ENCODE peak calls at places on chromosomes 11 and 22, in seven cellular contexts. Q is astrocyte of the spinal cord, T is mucosa of descending colon, U is tibial nerve, C is GM10248, V is HL-60, N is GM06990. A is an unnamed sample.

GRCh38 chr11:44335052-44335894 is 25.3 kb upstream of the ALX4 start:
- DNase-seq in Q (no peak), T (no peak), U (no peak), C (no peak), V (no peak), N (no peak), A (no peak)

GRCh38 chr11:131737357-131737756 is 366.9 kb downstream of the NTM start:
- DNase-seq in Q (peak; percentile 12), T (no peak), U (no peak), C (no peak), V (no peak), N (no peak), A (peak; percentile 23)

GRCh38 chr22:46728470-46728869 is 9.6 kb downstream of the CERK start:
- DNase-seq in Q (no peak), T (no peak), U (no peak), C (no peak), V (no peak), N (no peak), A (no peak)

GRCh38 chr11:114847599-114847998 is 169.3 kb downstream of the NXPE2 start:
- DNase-seq in Q (no peak), T (no peak), U (no peak), C (no peak), V (no peak), N (no peak), A (no peak)

GRCh38 chr11:26896716-26897115 is 97.2 kb upstream of the FIBIN start:
- DNase-seq in Q (no peak), T (no peak), U (no peak), C (no peak), V (no peak), N (no peak), A (peak; percentile 39)

GRCh38 chr22:23037429-23038333 is 32.6 kb upstream of the GNAZ start:
- DNase-seq in Q (no peak), T (no peak), U (no peak), C (no peak), V (no peak), N (no peak), A (no peak)

GRCh38 chr11:118607401-118608267 is at the start of gene PHLDB1:
- DNase-seq in Q (peak; percentile 70), T (peak; percentile 77), U (peak; percentile 67), C (peak; percentile 58), V (no peak), N (peak; percentile 33), A (peak; percentile 69)

GRCh38 chr22:25202290-25202921 is 2.7 kb downstream of the CRYBB3 start:
- DNase-seq in Q (peak; percentile 52), T (peak; percentile 68), U (peak; percentile 51), C (peak; percentile 80), V (peak; percentile 12), N (no peak), A (peak; percentile 39)

GRCh38 chr11:13837286-13837685 is 125.2 kb upstream of the SPON1 start:
- DNase-seq in Q (peak; percentile 73), T (no peak), U (no peak), C (no peak), V (no peak), N (no peak), A (no peak)

GRCh38 chr11:69427906-69428880 is 53.3 kb upstream of the LINC01488 start:
- DNase-seq in Q (no peak), T (no peak), U (no peak), C (no peak), V (no peak), N (no peak), A (no peak)

GRCh38 chr11:125091247-125091876 is 20.1 kb downstream of the TMEM218 start:
- DNase-seq in Q (peak; percentile 83), T (no peak), U (no peak), C (peak; percentile 45), V (no peak), N (no peak), A (peak; percentile 57)

GRCh38 chr11:93988912-93989311 is 32.2 kb upstream of the HEPHL1 start:
- DNase-seq in Q (no peak), T (no peak), U (no peak), C (no peak), V (no peak), N (no peak), A (no peak)

GRCh38 chr11:72814831-72815618 is 814 bp downstream of the ATG16L2 start:
- DNase-seq in Q (peak; percentile 68), T (peak; percentile 58), U (no peak), C (peak; percentile 64), V (no peak), N (peak; percentile 83), A (peak; percentile 60)

GRCh38 chr11:16385099-16385498 is 28.8 kb upstream of the SOX6 start:
- DNase-seq in Q (no peak), T (no peak), U (no peak), C (no peak), V (no peak), N (no peak), A (no peak)

GRCh38 chr11:61716478-61717285 is 35.8 kb upstream of the MYRF start:
- DNase-seq in Q (no peak), T (no peak), U (no peak), C (no peak), V (no peak), N (no peak), A (no peak)

GRCh38 chr11:73234403-73235181 is 16.5 kb downstream of the P2RY2 start:
- DNase-seq in Q (no peak), T (no peak), U (no peak), C (no peak), V (no peak), N (no peak), A (no peak)

GRCh38 chr11:30608534-30608933 is 22.4 kb upstream of the MPPED2 start:
- DNase-seq in Q (no peak), T (no peak), U (no peak), C (no peak), V (no peak), N (no peak), A (no peak)

GRCh38 chr11:61488651-61489291 is 19.8 kb upstream of the LRRC10B start:
- DNase-seq in Q (no peak), T (peak; percentile 86), U (peak; percentile 31), C (no peak), V (no peak), N (no peak), A (no peak)

GRCh38 chr22:36577019-36577418 is 48.1 kb upstream of the EIF3D start:
- DNase-seq in Q (peak; percentile 84), T (no peak), U (no peak), C (no peak), V (no peak), N (no peak), A (peak; percentile 94)

GRCh38 chr22:36027960-36028645 is 521 bp downstream of the RBFOX2 start:
- DNase-seq in Q (peak; percentile 15), T (peak; percentile 32), U (no peak), C (peak; percentile 29), V (no peak), N (peak; percentile 6), A (no peak)

GRCh38 chr11:131038597-131038996 is 122.3 kb upstream of the SNX19 start:
- DNase-seq in Q (no peak), T (no peak), U (no peak), C (peak; percentile 23), V (no peak), N (no peak), A (peak; percentile 16)

GRCh38 chr11:77087723-77088225 is 14.9 kb upstream of the OMP start:
- DNase-seq in Q (no peak), T (peak; percentile 19), U (no peak), C (no peak), V (no peak), N (no peak), A (no peak)

GRCh38 chr22:42277988-42278776 is 7.7 kb upstream of the TCF20 start:
- DNase-seq in Q (no peak), T (no peak), U (no peak), C (no peak), V (no peak), N (no peak), A (no peak)

GRCh38 chr11:86138958-86139357 is 70.1 kb upstream of the PICALM start:
- DNase-seq in Q (no peak), T (no peak), U (no peak), C (peak; percentile 52), V (peak; percentile 78), N (no peak), A (no peak)
- TF ChIP-seq CTCF in Q (no peak), T (no peak), U (no peak), C (no peak), V (no peak), N (no peak), A (no peak)

GRCh38 chr11:551596-551995 is 8.9 kb downstream of the LMNTD2 start:
- DNase-seq in Q (no peak), T (no peak), U (no peak), C (no peak), V (no peak), N (no peak), A (no peak)
- TF ChIP-seq CTCF in Q (no peak), T (no peak), U (no peak), C (no peak), V (no peak), N (no peak), A (no peak)

DNA sequence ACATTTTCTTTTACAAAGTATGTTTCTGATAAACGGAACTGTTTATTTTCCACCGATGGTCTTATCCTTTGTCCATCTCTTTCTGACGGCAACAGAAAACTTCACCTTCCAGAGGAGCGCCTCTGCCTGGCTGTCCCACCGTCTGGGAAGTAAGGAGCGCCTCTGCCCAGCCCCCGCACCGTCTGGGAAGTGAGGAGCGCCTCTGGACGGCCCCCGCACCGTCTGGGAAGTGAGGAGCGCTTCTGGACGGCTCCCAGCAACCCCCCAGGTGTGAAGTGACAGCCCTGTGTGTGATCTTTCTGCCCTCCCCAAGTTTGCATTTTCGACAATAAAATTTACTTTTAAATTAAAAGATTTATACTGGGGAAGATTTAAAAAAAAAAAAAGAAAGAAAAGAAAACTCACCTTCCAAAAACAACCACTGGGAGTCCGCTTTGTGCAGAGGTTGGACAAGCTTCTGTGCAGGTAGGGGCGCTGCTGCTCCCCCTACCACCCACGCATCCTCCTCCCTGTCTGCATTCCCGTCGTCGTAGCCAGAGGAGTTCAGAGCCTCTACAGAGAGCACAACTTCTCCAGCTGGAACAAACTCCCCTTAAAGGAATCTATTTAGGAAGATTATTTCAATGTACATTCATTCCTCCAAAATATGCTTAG is 1.0 kb upstream of the APOBEC3B start:
- DNase-seq in Q (no peak), T (peak; percentile 59), U (no peak), C (no peak), V (no peak), N (peak; percentile 33), A (peak; percentile 15)
- TF ChIP-seq CTCF in Q (peak; percentile 20), T (no peak), U (no peak), C (peak; percentile 52), V (no peak), N (peak; percentile 70), A (peak; percentile 69)

GRCh38 chr22:28077166-28077565 is 158.1 kb upstream of the PITPNB start:
- DNase-seq in Q (no peak), T (no peak), U (no peak), C (no peak), V (no peak), N (no peak), A (no peak)
- TF ChIP-seq CTCF in Q (no peak), T (no peak), U (no peak), C (no peak), V (no peak), N (no peak), A (no peak)

GRCh38 chr11:87134524-87135106 is 96.9 kb downstream of the TMEM135 start:
- DNase-seq in Q (no peak), T (no peak), U (no peak), C (no peak), V (no peak), N (no peak), A (no peak)
- TF ChIP-seq CTCF in Q (no peak), T (no peak), U (no peak), C (no peak), V (no peak), N (no peak), A (no peak)